ENCODE peak calls at places on chromosomes 6 and 20, in six cellular contexts. W, H, S, I, K and M are unnamed samples. For H3K36me3, the result is how much of the 10 kb centered on the place peaks cover.

GRCh38 chr6:89117285-89118108 is at the start of gene SRSF12:
- DNase-seq in W (peak), H (peak), S (peak), I (peak), K (peak), M (peak)

GRCh38 chr20:20837574-20838021 is 125.2 kb upstream of the RALGAPA2 start:
- DNase-seq in W (peak), H (peak), S (peak), I (peak), K (peak), M (no peak)

GRCh38 chr20:47708953-47709833 is 76.1 kb downstream of the SULF2 start:
- DNase-seq in W (no peak), H (no peak), S (no peak), I (no peak), K (no peak), M (no peak)

GRCh38 chr6:33297406-33297955 is 1.3 kb downstream of the RGL2 start:
- DNase-seq in W (no peak), H (peak), S (peak), I (no peak), K (peak), M (peak)

GRCh38 chr6:82264321-82264720 is 16.8 kb upstream of the IBTK start:
- DNase-seq in W (no peak), H (no peak), S (no peak), I (no peak), K (no peak), M (no peak)

GRCh38 chr6:150417899-150418824 is 49.4 kb downstream of the IYD start:
- DNase-seq in W (peak), H (peak), S (peak), I (peak), K (peak), M (peak)

GRCh38 chr6:26054659-26054936 is 32.6 kb upstream of the HFE start:
- DNase-seq in W (no peak), H (no peak), S (no peak), I (no peak), K (no peak), M (no peak)

GRCh38 chr6:34554593-34555322 is 1.4 kb downstream of the SPDEF start:
- DNase-seq in W (no peak), H (no peak), S (no peak), I (no peak), K (no peak), M (no peak)

GRCh38 chr6:56833127-56833791 is 121.6 kb upstream of the BEND6 start:
- DNase-seq in W (peak), H (no peak), S (no peak), I (no peak), K (no peak), M (no peak)

GRCh38 chr6:170057034-170057734 is 233.7 kb downstream of the DLL1 start:
- DNase-seq in W (no peak), H (no peak), S (no peak), I (no peak), K (no peak), M (no peak)

GRCh38 chr6:107634147-107635057 is 144.5 kb downstream of the SOBP start:
- DNase-seq in W (no peak), H (no peak), S (no peak), I (no peak), K (peak), M (no peak)

GRCh38 chr20:32355417-32355841 is 2.7 kb upstream of the ASXL1 start:
- DNase-seq in W (no peak), H (no peak), S (no peak), I (no peak), K (no peak), M (no peak)

GRCh38 chr6:128807577-128807976 is 75.4 kb upstream of the LAMA2 start:
- DNase-seq in W (peak), H (peak), S (peak), I (peak), K (peak), M (peak)

GRCh38 chr6:163825033-163825432 is 410.5 kb downstream of the QKI start:
- DNase-seq in W (no peak), H (no peak), S (no peak), I (peak), K (no peak), M (no peak)

GRCh38 chr6:136429681-136430080 is 120.5 kb downstream of the MAP7 start:
- DNase-seq in W (no peak), H (no peak), S (no peak), I (no peak), K (no peak), M (no peak)

GRCh38 chr6:3748208-3748701 is 3.3 kb downstream of the PXDC1 start:
- DNase-seq in W (peak), H (peak), S (peak), I (peak), K (peak), M (peak)

GRCh38 chr6:45650527-45651135 is 272.9 kb upstream of the SUPT3H start:
- DNase-seq in W (no peak), H (peak), S (no peak), I (peak), K (no peak), M (peak)

GRCh38 chr6:26033942-26034354 is 53.3 kb upstream of the HFE start:
- DNase-seq in W (peak), H (no peak), S (peak), I (no peak), K (peak), M (no peak)

GRCh38 chr20:62924567-62925419 is 1.5 kb downstream of the DIDO1 start:
- DNase-seq in W (no peak), H (peak), S (no peak), I (peak), K (no peak), M (peak)

GRCh38 chr20:62925420-62926228 is 681 bp downstream of the DIDO1 start:
- DNase-seq in W (peak), H (no peak), S (peak), I (peak), K (no peak), M (peak)

GRCh38 chr20:62926229-62927127 is at the start of gene DIDO1:
- DNase-seq in W (peak), H (peak), S (peak), I (peak), K (peak), M (peak)

GRCh38 chr20:62922451-62922921 is 3.8 kb downstream of the DIDO1 start:
- DNase-seq in W (no peak), H (no peak), S (no peak), I (no peak), K (no peak), M (no peak)

GRCh38 chr20:62923669-62924566 is 2.4 kb downstream of the DIDO1 start:
- DNase-seq in W (no peak), H (no peak), S (no peak), I (no peak), K (no peak), M (no peak)
- H3K4me3 ChIP-seq in W (peak), H (peak), S (peak), I (peak), K (peak), M (peak)

DNA sequence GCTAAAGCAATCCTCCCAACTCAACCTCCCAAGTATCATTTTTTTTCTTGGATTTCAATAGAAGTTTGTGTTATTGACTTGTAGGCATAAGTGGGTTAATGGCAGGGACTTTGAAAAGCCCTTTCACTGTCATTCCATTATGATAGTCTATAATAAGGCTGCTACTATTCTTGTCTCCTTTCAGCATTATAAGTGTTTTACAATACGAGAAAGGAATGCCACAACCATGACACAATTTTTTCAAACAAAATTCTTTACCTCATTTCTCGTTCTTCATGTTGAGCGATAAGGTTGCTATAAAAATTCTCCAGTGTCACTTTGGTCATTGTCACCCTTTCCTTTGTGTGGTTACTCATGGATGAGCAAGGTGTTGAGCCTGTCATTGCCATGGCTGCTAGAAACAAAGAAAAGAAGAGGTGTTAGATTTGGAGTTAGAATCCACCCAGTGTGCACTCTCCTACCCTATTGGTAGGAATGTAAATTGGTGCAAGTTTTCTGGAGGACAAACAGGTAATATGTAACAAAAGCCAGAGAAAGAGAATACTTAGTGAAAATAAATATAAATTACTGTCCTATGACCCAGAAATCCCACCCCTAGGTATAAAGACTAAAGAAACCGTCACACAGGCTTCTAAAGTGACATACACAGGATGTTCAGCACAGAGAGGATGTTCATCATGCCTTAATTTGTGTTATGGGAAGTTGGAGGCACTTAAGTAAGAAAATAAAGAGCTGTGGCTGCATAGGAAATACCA is 7.3 kb downstream of the STK38 start:
- DNase-seq in W (no peak), H (no peak), S (no peak), I (no peak), K (no peak), M (no peak)
- H2AFZ ChIP-seq in W (no peak), H (no peak), S (no peak), I (no peak), K (no peak), M (no peak)

DNA sequence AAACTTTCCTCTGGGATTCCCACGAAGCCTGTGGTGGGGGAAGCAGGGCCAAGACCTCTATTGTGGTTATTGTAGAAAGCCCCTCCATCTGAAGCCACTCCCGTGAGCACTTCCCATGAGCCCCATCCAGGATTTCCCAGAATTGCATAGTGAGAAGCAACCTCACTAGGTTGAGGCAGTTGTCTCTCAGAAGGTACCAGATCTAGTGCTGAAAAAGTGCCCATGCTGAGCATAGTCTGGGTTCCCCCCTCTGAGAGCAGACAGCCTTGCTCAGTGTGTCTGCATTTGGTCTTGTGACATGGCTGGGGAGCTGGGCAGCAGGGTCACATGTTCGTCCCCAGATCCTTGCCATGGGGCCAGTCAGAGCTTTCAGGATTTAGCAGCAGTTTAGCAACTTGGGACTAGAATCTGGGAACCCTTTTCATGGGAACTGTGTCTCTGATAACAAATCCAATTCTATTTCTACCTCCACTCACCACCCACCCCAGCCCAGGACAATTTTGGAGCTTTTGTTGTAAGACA is 38.7 kb downstream of the SLC9A8 start:
- DNase-seq in W (no peak), H (no peak), S (no peak), I (no peak), K (no peak), M (peak)
- H3K36me3 ChIP-seq in W (under half), H (under half), S (under half), I (under half), K (under half), M (under half)

DNA sequence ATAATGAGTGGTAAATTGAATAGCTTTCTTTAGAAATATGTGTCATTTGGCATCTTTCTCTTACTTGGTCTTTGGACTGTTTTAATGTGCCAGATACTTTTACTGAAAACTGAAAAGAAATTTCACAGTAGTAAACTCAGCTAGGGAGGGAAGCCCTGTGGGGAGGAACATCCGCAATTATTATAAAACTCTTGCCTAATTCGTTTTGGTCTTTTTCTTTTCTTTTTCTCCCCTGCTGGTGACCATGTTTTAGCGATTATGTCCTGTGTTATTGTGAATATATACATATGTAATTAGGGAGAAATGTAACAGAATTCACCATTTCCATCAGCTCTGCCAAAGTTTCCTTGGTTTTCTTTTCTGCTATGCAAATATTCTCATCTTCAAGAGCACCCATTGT is 1.7 kb downstream of the DOK5 start:
- DNase-seq in W (no peak), H (no peak), S (no peak), I (no peak), K (no peak), M (no peak)
- H3K4me3 ChIP-seq in W (no peak), H (no peak), S (peak), I (peak), K (peak), M (no peak)